ENCODE peak calls at places on chromosomes 4 and X, in six cellular contexts. N, D, G, K, W and P are unnamed samples.

GRCh38 chrX:13432776-13433605 is 113.1 kb upstream of the ATXN3L start:
- ATAC-seq in K (no peak), W (no peak), D (peak), N (no peak), G (no peak), P (peak)

GRCh38 chrX:72141372-72142004 is 9.8 kb upstream of the RTL5 start:
- ATAC-seq in W (no peak), D (no peak), K (peak), N (no peak), G (no peak), P (no peak)

GRCh38 chrX:77640702-77641101 is 145.3 kb downstream of the ATRX start:
- ATAC-seq in G (no peak), D (no peak), N (no peak), K (peak), W (no peak), P (no peak)

GRCh38 chrX:346034-346813 is 27.6 kb upstream of the GTPBP6 start:
- ATAC-seq in W (no peak), K (no peak), G (no peak), N (no peak), D (peak), P (no peak)

GRCh38 chr4:177163532-177163931 is 146.1 kb upstream of the NEIL3 start:
- ATAC-seq in K (no peak), W (no peak), G (no peak), D (no peak), N (no peak), P (no peak)

GRCh38 chr4:81152839-81153713 is 61.9 kb downstream of the PRKG2 start:
- ATAC-seq in W (peak), D (no peak), N (peak), G (no peak), K (no peak), P (no peak)

GRCh38 chr4:88985088-88985779 is 71.8 kb downstream of the FAM13A start:
- ATAC-seq in W (no peak), D (peak), G (no peak), K (no peak), N (no peak), P (peak)

GRCh38 chrX:9538544-9539045 is 73.7 kb downstream of the TBL1X start:
- ATAC-seq in D (no peak), N (no peak), K (no peak), G (peak), W (peak), P (no peak)

GRCh38 chrX:11125079-11125478 is 13.9 kb downstream of the HCCS start:
- ATAC-seq in G (no peak), K (no peak), D (no peak), W (no peak), N (no peak), P (no peak)

DNA sequence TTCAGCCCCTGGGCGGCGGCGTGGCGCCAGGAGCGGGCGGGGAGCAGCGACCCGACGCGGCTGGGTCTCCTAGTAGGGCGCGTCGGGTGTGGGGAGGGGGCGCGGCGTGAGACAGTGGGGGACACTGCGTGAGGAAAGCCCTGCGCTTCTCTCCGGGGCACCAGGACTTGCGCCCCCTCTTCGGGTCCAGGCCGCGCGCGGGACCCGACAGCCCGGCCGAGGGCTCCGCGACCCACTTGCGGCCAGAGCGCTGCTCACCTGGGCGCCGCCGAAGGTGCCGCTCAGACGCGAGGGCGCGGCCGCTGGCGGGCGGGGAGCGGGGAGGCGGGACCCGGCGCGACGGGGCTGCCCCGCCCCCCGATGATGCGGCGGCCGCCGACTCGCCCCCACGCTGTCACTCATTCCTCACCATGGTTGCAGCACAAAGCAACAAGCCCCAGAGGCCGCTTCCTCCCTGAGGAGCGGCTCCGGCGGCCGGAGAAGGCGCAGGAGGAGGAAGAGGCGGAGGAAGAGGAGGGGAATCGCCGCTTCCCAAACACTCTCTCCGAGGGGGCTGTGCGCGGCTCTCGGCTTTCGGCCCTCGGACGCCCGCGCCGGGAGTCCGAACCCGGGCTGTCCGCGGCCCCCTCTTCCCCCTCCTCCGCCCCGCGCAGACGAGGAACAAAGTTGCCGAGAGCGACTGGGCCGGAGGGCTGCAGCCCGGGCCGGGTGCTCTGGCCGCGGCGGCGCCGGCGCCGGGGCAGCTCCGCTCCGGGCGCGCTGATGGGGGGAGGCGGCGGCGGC is at the start of gene RAPGEF2:
- ATAC-seq in D (peak), N (peak), G (peak), K (peak), W (peak), P (peak)
- TF ChIP-seq POLR2A in D (no peak), N (peak), G (peak), K (peak), W (peak), P (peak)

GRCh38 chr4:73603307-73603710 is 16.9 kb downstream of the RASSF6 start:
- ATAC-seq in W (no peak), K (peak), G (peak), D (no peak), N (no peak), P (no peak)

GRCh38 chr4:73603854-73604584 is 16.2 kb downstream of the RASSF6 start:
- ATAC-seq in D (no peak), K (peak), W (no peak), G (no peak), N (no peak), P (no peak)

GRCh38 chr4:73597594-73597993 is 22.6 kb downstream of the RASSF6 start:
- ATAC-seq in K (no peak), G (no peak), D (no peak), N (no peak), W (no peak), P (no peak)

GRCh38 chr4:73599182-73599581 is 21.1 kb downstream of the RASSF6 start:
- ATAC-seq in W (peak), D (peak), N (peak), G (peak), K (no peak), P (no peak)

GRCh38 chr4:73600917-73601316 is 19.3 kb downstream of the RASSF6 start:
- ATAC-seq in D (peak), K (no peak), N (no peak), W (no peak), G (no peak), P (peak)
- TF ChIP-seq POLR2AphosphoS5 in D (no peak), K (no peak), N (no peak), W (no peak), G (no peak), P (no peak)

DNA sequence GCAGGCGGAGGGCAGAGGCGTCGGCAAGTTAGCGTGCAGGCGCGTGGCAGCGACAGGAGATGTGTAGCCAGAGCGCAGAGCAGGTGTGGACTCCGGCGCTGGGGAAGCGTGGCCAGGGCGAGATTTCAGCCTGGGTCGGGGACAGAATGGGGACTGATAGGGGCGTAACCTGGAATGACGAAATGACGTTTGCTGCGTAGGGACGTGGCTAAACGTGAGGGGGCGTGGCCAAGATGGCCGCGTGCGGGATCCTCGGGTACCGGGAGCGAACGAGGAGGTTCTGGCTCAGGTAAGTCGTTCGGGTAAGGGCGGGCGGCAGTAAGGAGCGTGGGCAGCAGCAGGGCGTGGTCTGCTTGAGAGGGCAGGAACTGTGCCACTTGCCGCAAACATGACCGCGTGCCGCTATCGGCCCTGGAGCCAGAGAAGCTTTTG is 10.9 kb upstream of the CLTRN start:
- ATAC-seq in W (peak), N (peak), K (peak), D (peak), G (peak), P (peak)
- TF ChIP-seq POLR2A in W (no peak), N (no peak), K (no peak), D (no peak), G (peak), P (no peak)

GRCh38 chr4:73275318-73275654 is 16.7 kb upstream of the ANKRD17 start:
- ATAC-seq in G (peak), N (no peak), D (no peak), K (no peak), W (no peak), P (no peak)
- TF ChIP-seq POLR2AphosphoS5 in G (no peak), N (no peak), D (no peak), K (no peak), W (no peak), P (no peak)

DNA sequence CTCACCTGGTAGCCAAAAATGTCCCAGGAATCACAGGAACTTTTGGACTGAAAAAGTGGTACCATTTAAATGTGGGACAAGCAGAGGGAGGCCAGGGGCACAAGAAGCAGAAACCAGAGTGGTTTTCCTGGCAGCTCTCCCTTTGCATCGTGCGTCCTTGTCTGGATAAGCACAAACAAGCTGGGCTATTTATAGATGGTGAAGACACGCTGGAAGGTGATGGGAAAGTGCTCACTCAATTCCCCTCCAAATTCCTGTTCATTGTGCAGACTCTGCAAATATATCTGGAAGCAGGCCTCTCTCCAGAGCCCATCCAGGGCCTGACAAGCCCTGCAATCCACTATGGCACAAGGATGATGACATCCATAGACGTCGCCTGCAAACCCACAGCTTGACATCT is 63.6 kb upstream of the MAP3K15 start:
- ATAC-seq in W (no peak), D (no peak), K (no peak), N (no peak), G (no peak), P (no peak)
- TF ChIP-seq POLR2A in W (no peak), D (no peak), K (no peak), N (no peak), G (no peak), P (no peak)

DNA sequence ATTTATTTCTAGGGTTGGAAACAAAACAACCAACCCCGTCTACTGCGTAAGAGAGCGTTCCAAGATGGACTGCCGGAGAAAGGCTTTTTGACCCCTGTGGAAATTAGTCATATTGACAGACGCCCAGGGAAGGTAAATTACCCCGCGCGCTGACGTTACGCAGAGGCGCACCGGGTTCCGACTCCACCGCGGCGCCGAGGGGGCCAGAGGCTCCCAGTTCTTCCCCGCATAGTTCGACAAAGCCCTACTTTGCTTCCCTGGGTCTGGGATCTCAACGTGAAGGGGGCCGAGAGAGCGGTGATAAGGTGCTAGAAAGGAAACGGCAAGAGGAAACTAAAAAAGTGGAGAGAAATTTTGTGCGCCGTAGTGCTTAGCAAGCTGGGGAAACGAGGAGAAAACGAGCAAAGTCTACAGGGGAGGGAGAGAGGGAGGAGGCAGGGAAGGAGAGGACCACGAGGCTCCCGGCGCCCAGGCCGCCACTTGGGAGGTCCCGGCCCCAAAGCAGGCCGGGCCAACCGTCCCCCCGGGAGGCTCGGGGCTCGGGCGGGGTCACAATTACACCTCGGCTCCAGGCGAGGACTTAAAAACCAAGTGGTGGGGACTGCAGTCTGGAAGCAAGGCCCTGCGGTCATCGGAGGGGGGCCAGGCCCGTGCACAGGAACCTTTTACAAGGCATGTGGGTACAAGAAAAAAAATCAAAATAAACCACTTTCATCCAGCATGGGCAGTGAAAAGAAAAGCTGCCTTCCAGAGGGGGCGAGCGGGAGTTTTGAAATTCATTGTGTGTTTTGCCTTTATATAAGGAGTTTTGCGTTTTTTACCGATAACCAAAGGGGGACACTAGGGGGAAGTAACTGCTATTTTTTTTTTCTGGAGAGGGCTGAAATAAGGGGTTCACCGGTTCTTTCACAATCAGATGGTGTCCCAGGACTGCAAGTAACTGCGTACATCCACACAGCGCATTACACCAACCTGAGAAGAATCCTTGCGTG is 13.1 kb downstream of the HAND2 start:
- ATAC-seq in G (no peak), K (no peak), N (no peak), W (no peak), D (no peak), P (no peak)
- TF ChIP-seq POLR2AphosphoS5 in G (no peak), K (no peak), N (no peak), W (no peak), D (no peak), P (no peak)